ENCODE peak calls at places on chromosomes 12 and 14, in four cellular contexts. F is pancreas, N is transverse colon, Q is bronchial epithelial cell. Z is an unnamed sample.
A peak's percentile ranks its signal among the peaks of the same experiment; 100 is the strongest.

GRCh38 chr12:14937689-14938088 is 648 bp downstream of the ERP27 start:
- DNase-seq in F (no peak), N (no peak), Q (no peak), Z (no peak)

GRCh38 chr14:99862111-99862510 is 68.9 kb downstream of the EML1 start:
- DNase-seq in F (no peak), N (no peak), Q (no peak), Z (no peak)

GRCh38 chr14:104294983-104295680 is 156.7 kb downstream of the KIF26A start:
- DNase-seq in F (no peak), N (peak; percentile 5), Q (no peak), Z (no peak)

GRCh38 chr12:120089796-120090195 is 26.8 kb downstream of the RAB35 start:
- DNase-seq in F (no peak), N (no peak), Q (no peak), Z (no peak)

GRCh38 chr14:87566986-87567385 is 426.0 kb downstream of the GALC start:
- DNase-seq in F (no peak), N (no peak), Q (no peak), Z (no peak)

GRCh38 chr12:86713121-86713520 is 456.9 kb upstream of the MGAT4C start:
- DNase-seq in F (no peak), N (no peak), Q (no peak), Z (no peak)

GRCh38 chr14:64465208-64465821 is at the start of gene AKAP5:
- DNase-seq in F (peak; percentile 71), N (peak; percentile 75), Q (peak; percentile 8), Z (peak; percentile 87)

GRCh38 chr12:62006076-62006732 is 254.0 kb upstream of the USP15 start:
- DNase-seq in F (no peak), N (no peak), Q (peak; percentile 48), Z (peak; percentile 35)

GRCh38 chr12:43060738-43061137 is 471.2 kb upstream of the PRICKLE1 start:
- DNase-seq in F (no peak), N (no peak), Q (no peak), Z (no peak)

GRCh38 chr12:47938093-47938492 is 25.3 kb upstream of the TMEM106C start:
- DNase-seq in F (no peak), N (no peak), Q (peak; percentile 49), Z (no peak)

GRCh38 chr14:76953196-76953945 is 75.1 kb downstream of the IRF2BPL start:
- DNase-seq in F (peak; percentile 75), N (peak; percentile 71), Q (peak; percentile 71), Z (no peak)

GRCh38 chr12:122895757-122896636 is at the start of gene VPS37B:
- DNase-seq in F (peak; percentile 72), N (peak; percentile 89), Q (peak; percentile 54), Z (peak; percentile 42)

GRCh38 chr12:132181570-132182200 is 37.4 kb downstream of the NOC4L start:
- DNase-seq in F (no peak), N (no peak), Q (no peak), Z (no peak)
- H3K27me3 ChIP-seq in F (no peaks in the 10 kb centered on the region), N (peaks cover 29% of the 10 kb centered on the region), Q (no peaks in the 10 kb centered on the region), Z (peaks cover 30% of the 10 kb centered on the region)

GRCh38 chr14:56808314-56809201 is 1.7 kb downstream of the OTX2 start:
- DNase-seq in F (no peak), N (no peak), Q (no peak), Z (peak; percentile 71)
- H3K36me3 ChIP-seq in F (no peaks in the 10 kb centered on the region), N (no peaks in the 10 kb centered on the region), Q (no peaks in the 10 kb centered on the region), Z (peaks cover 65% of the 10 kb centered on the region)

DNA sequence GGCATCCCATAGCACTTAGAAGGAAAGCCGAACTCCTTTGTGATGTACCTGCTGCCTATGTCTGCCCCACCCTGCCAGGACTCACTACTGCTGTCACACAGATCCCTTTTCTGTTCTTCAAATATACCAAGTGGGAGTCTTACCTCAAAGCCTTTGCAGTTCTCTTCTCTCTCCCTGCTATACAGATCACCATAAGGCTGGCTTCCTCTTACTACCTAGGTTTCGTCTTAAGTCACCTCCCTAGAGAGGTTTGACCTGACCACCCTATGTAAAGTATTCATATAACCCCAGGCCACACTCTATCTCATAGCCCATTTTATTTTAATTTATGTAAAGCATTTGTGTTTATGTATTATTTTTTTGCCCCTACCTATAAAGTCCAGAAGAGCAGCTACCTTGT is 117.6 kb downstream of the CRADD start:
- DNase-seq in F (no peak), N (no peak), Q (no peak), Z (no peak)
- H3K27me3 ChIP-seq in F (no peaks in the 10 kb centered on the region), N (no peaks in the 10 kb centered on the region), Q (no peaks in the 10 kb centered on the region), Z (no peaks in the 10 kb centered on the region)

GRCh38 chr12:92762773-92763172 is 60.0 kb downstream of the PLEKHG7 start:
- DNase-seq in F (no peak), N (no peak), Q (peak; percentile 65), Z (no peak)
- H3K36me3 ChIP-seq in F (no peaks in the 10 kb centered on the region), N (no peaks in the 10 kb centered on the region), Q (no peaks in the 10 kb centered on the region), Z (no peaks in the 10 kb centered on the region)

GRCh38 chr12:57092529-57092862 is 3.6 kb downstream of the NAB2 start:
- DNase-seq in F (no peak), N (no peak), Q (no peak), Z (no peak)
- H3K27me3 ChIP-seq in F (no peaks in the 10 kb centered on the region), N (no peaks in the 10 kb centered on the region), Q (no peaks in the 10 kb centered on the region), Z (no peaks in the 10 kb centered on the region)

Z was measured in HAP-1.